ENCODE peak calls at places on chromosomes 2 and 18, in nine cellular contexts. One of them, this sample, is unnamed.

GRCh38 chr18:79275992-79276391 is 119.7 kb upstream of the NFATC1 start:
- DNase-seq in HepG2: no peak
- DNase-seq in pancreas: no peak
- DNase-seq in upper lobe of right lung: no peak
- DNase-seq in left ventricle myocardium inferior: no peak
- DNase-seq in colonic mucosa: no peak
- DNase-seq in vagina: no peak
- DNase-seq in cardiac muscle cell: peak; percentile 9
- DNase-seq in tibial artery: no peak
- DNase-seq in this sample: no peak

GRCh38 chr2:108931372-108931771 is 57.6 kb downstream of the EDAR start:
- DNase-seq in HepG2: no peak
- DNase-seq in pancreas: no peak
- DNase-seq in upper lobe of right lung: no peak
- DNase-seq in left ventricle myocardium inferior: no peak
- DNase-seq in colonic mucosa: no peak
- DNase-seq in vagina: no peak
- DNase-seq in cardiac muscle cell: no peak
- DNase-seq in tibial artery: no peak
- DNase-seq in this sample: no peak

GRCh38 chr2:145277922-145278321 is 758.0 kb upstream of the ZEB2 start:
- DNase-seq in HepG2: no peak
- DNase-seq in pancreas: no peak
- DNase-seq in upper lobe of right lung: no peak
- DNase-seq in left ventricle myocardium inferior: no peak
- DNase-seq in colonic mucosa: no peak
- DNase-seq in vagina: no peak
- DNase-seq in cardiac muscle cell: no peak
- DNase-seq in tibial artery: no peak
- DNase-seq in this sample: no peak

GRCh38 chr2:23557455-23557854 is 172.5 kb downstream of the KLHL29 start:
- DNase-seq in HepG2: no peak
- DNase-seq in pancreas: no peak
- DNase-seq in upper lobe of right lung: no peak
- DNase-seq in left ventricle myocardium inferior: no peak
- DNase-seq in colonic mucosa: no peak
- DNase-seq in vagina: no peak
- DNase-seq in cardiac muscle cell: no peak
- DNase-seq in tibial artery: no peak
- DNase-seq in this sample: no peak

GRCh38 chr2:136117391-136117841 is 533 bp downstream of the CXCR4 start:
- DNase-seq in HepG2: no peak
- DNase-seq in pancreas: peak; percentile 63
- DNase-seq in upper lobe of right lung: peak; percentile 81
- DNase-seq in left ventricle myocardium inferior: peak; percentile 47
- DNase-seq in colonic mucosa: peak; percentile 36
- DNase-seq in vagina: no peak
- DNase-seq in cardiac muscle cell: peak; percentile 48
- DNase-seq in tibial artery: no peak
- DNase-seq in this sample: no peak

GRCh38 chr2:164778723-164779122 is 62.9 kb downstream of the COBLL1 start:
- DNase-seq in HepG2: no peak
- DNase-seq in pancreas: no peak
- DNase-seq in upper lobe of right lung: no peak
- DNase-seq in left ventricle myocardium inferior: no peak
- DNase-seq in colonic mucosa: no peak
- DNase-seq in vagina: no peak
- DNase-seq in cardiac muscle cell: no peak
- DNase-seq in tibial artery: no peak
- DNase-seq in this sample: no peak

GRCh38 chr2:39920318-39920775 is 141.3 kb upstream of the THUMPD2 start:
- DNase-seq in HepG2: no peak
- DNase-seq in pancreas: no peak
- DNase-seq in upper lobe of right lung: no peak
- DNase-seq in left ventricle myocardium inferior: no peak
- DNase-seq in colonic mucosa: no peak
- DNase-seq in vagina: no peak
- DNase-seq in cardiac muscle cell: no peak
- DNase-seq in tibial artery: no peak
- DNase-seq in this sample: no peak

GRCh38 chr2:207224814-207225482 is 59.2 kb upstream of the KLF7 start:
- DNase-seq in HepG2: no peak
- DNase-seq in pancreas: no peak
- DNase-seq in upper lobe of right lung: no peak
- DNase-seq in left ventricle myocardium inferior: no peak
- DNase-seq in colonic mucosa: no peak
- DNase-seq in vagina: no peak
- DNase-seq in cardiac muscle cell: no peak
- DNase-seq in tibial artery: no peak
- DNase-seq in this sample: no peak

GRCh38 chr18:57075716-57076400 is 71.0 kb upstream of the BOD1L2 start:
- DNase-seq in HepG2: no peak
- DNase-seq in pancreas: no peak
- DNase-seq in upper lobe of right lung: no peak
- DNase-seq in left ventricle myocardium inferior: no peak
- DNase-seq in colonic mucosa: no peak
- DNase-seq in vagina: no peak
- DNase-seq in cardiac muscle cell: no peak
- DNase-seq in tibial artery: no peak
- DNase-seq in this sample: no peak

GRCh38 chr2:205352593-205352992 is 329.7 kb upstream of the NRP2 start:
- DNase-seq in HepG2: no peak
- DNase-seq in pancreas: no peak
- DNase-seq in upper lobe of right lung: no peak
- DNase-seq in left ventricle myocardium inferior: no peak
- DNase-seq in colonic mucosa: no peak
- DNase-seq in vagina: no peak
- DNase-seq in cardiac muscle cell: peak; percentile 19
- DNase-seq in tibial artery: no peak
- DNase-seq in this sample: no peak

GRCh38 chr2:216880509-216881184 is 20.8 kb upstream of the TNP1 start:
- DNase-seq in HepG2: no peak
- DNase-seq in pancreas: no peak
- DNase-seq in upper lobe of right lung: no peak
- DNase-seq in left ventricle myocardium inferior: no peak
- DNase-seq in colonic mucosa: peak; percentile 49
- DNase-seq in vagina: no peak
- DNase-seq in cardiac muscle cell: peak; percentile 9
- DNase-seq in tibial artery: no peak
- DNase-seq in this sample: no peak

GRCh38 chr2:5673148-5673860 is 18.9 kb upstream of the SOX11 start:
- DNase-seq in HepG2: no peak
- DNase-seq in pancreas: peak; percentile 69
- DNase-seq in upper lobe of right lung: no peak
- DNase-seq in left ventricle myocardium inferior: no peak
- DNase-seq in colonic mucosa: no peak
- DNase-seq in vagina: no peak
- DNase-seq in cardiac muscle cell: no peak
- DNase-seq in tibial artery: no peak
- DNase-seq in this sample: no peak

GRCh38 chr2:197890160-197890559 is 85.8 kb downstream of the PLCL1 start:
- DNase-seq in HepG2: no peak
- DNase-seq in pancreas: no peak
- DNase-seq in upper lobe of right lung: no peak
- DNase-seq in left ventricle myocardium inferior: no peak
- DNase-seq in colonic mucosa: no peak
- DNase-seq in vagina: no peak
- DNase-seq in cardiac muscle cell: peak; percentile 74
- DNase-seq in tibial artery: no peak
- DNase-seq in this sample: no peak
- H3K4me3 ChIP-seq in HepG2: no peak overlapping the region
- H3K4me3 ChIP-seq in pancreas: no peak overlapping the region
- H3K4me3 ChIP-seq in upper lobe of right lung: no peak overlapping the region
- H3K4me3 ChIP-seq in left ventricle myocardium inferior: no peak overlapping the region
- H3K4me3 ChIP-seq in colonic mucosa: no peak overlapping the region
- H3K4me3 ChIP-seq in vagina: no peak overlapping the region
- H3K4me3 ChIP-seq in cardiac muscle cell: no peak overlapping the region
- H3K4me3 ChIP-seq in tibial artery: no peak overlapping the region
- H3K4me3 ChIP-seq in this sample: no peak overlapping the region

DNA sequence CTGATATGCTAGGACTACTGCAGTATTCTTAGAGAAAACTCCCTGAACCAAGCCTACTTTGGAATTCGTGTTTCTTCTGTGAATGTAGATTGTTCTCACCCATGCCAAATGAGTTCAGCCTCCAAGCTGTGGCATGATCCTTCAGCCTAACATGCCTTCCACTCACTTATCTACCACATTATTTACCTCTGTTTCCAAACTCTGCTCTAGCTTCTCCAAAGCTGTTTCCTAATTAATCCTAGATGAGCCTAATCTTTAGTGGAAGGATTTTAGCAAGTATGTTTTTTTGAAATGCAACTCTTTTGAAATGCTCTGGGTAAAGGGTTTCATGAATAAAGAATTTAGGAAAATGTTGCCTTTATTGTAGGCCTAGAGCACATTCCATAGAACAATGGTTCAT is 152.9 kb upstream of the MMADHC start:
- DNase-seq in HepG2: no peak
- DNase-seq in pancreas: no peak
- DNase-seq in upper lobe of right lung: no peak
- DNase-seq in left ventricle myocardium inferior: no peak
- DNase-seq in colonic mucosa: no peak
- DNase-seq in vagina: no peak
- DNase-seq in cardiac muscle cell: no peak
- DNase-seq in tibial artery: no peak
- DNase-seq in this sample: no peak
- H3K4me1 ChIP-seq in HepG2: no peaks in the 10 kb centered on the region
- H3K4me1 ChIP-seq in pancreas: no peaks in the 10 kb centered on the region
- H3K4me1 ChIP-seq in upper lobe of right lung: no peaks in the 10 kb centered on the region
- H3K4me1 ChIP-seq in left ventricle myocardium inferior: peaks cover 2% of the 10 kb centered on the region
- H3K4me1 ChIP-seq in colonic mucosa: no peaks in the 10 kb centered on the region
- H3K4me1 ChIP-seq in vagina: no peaks in the 10 kb centered on the region
- H3K4me1 ChIP-seq in cardiac muscle cell: no peaks in the 10 kb centered on the region
- H3K4me1 ChIP-seq in tibial artery: no peaks in the 10 kb centered on the region
- H3K4me1 ChIP-seq in this sample: no peaks in the 10 kb centered on the region

GRCh38 chr2:65292461-65293127 is 65.0 kb downstream of the ACTR2 start:
- DNase-seq in HepG2: no peak
- DNase-seq in pancreas: no peak
- DNase-seq in upper lobe of right lung: no peak
- DNase-seq in left ventricle myocardium inferior: peak; percentile 35
- DNase-seq in colonic mucosa: no peak
- DNase-seq in vagina: no peak
- DNase-seq in cardiac muscle cell: no peak
- DNase-seq in tibial artery: no peak
- DNase-seq in this sample: no peak

GRCh38 chr2:65291221-65292094 is 63.8 kb downstream of the ACTR2 start:
- DNase-seq in HepG2: peak; percentile 77
- DNase-seq in pancreas: no peak
- DNase-seq in upper lobe of right lung: no peak
- DNase-seq in left ventricle myocardium inferior: no peak
- DNase-seq in colonic mucosa: no peak
- DNase-seq in vagina: no peak
- DNase-seq in cardiac muscle cell: no peak
- DNase-seq in tibial artery: no peak
- DNase-seq in this sample: no peak

GRCh38 chr2:65292095-65292378 is 64.4 kb downstream of the ACTR2 start:
- DNase-seq in HepG2: no peak
- DNase-seq in pancreas: no peak
- DNase-seq in upper lobe of right lung: no peak
- DNase-seq in left ventricle myocardium inferior: no peak
- DNase-seq in colonic mucosa: peak; percentile 58
- DNase-seq in vagina: no peak
- DNase-seq in cardiac muscle cell: no peak
- DNase-seq in tibial artery: no peak
- DNase-seq in this sample: no peak

GRCh38 chr2:65294701-65295100 is 67.1 kb downstream of the ACTR2 start:
- DNase-seq in HepG2: no peak
- DNase-seq in pancreas: no peak
- DNase-seq in upper lobe of right lung: no peak
- DNase-seq in left ventricle myocardium inferior: no peak
- DNase-seq in colonic mucosa: no peak
- DNase-seq in vagina: no peak
- DNase-seq in cardiac muscle cell: no peak
- DNase-seq in tibial artery: no peak
- DNase-seq in this sample: no peak

GRCh38 chr2:65294136-65294535 is 66.5 kb downstream of the ACTR2 start:
- DNase-seq in HepG2: no peak
- DNase-seq in pancreas: no peak
- DNase-seq in upper lobe of right lung: no peak
- DNase-seq in left ventricle myocardium inferior: no peak
- DNase-seq in colonic mucosa: no peak
- DNase-seq in vagina: no peak
- DNase-seq in cardiac muscle cell: no peak
- DNase-seq in tibial artery: no peak
- DNase-seq in this sample: no peak
- H3K4me3 ChIP-seq in HepG2: no peak overlapping the region
- H3K4me3 ChIP-seq in pancreas: no peak overlapping the region
- H3K4me3 ChIP-seq in upper lobe of right lung: no peak overlapping the region
- H3K4me3 ChIP-seq in left ventricle myocardium inferior: no peak overlapping the region
- H3K4me3 ChIP-seq in colonic mucosa: no peak overlapping the region
- H3K4me3 ChIP-seq in vagina: no peak overlapping the region
- H3K4me3 ChIP-seq in cardiac muscle cell: no peak overlapping the region
- H3K4me3 ChIP-seq in tibial artery: no peak overlapping the region
- H3K4me3 ChIP-seq in this sample: no peak overlapping the region

GRCh38 chr2:46723346-46723745 is 192.3 kb downstream of the MCFD2 start:
- DNase-seq in HepG2: no peak
- DNase-seq in pancreas: no peak
- DNase-seq in upper lobe of right lung: no peak
- DNase-seq in left ventricle myocardium inferior: no peak
- DNase-seq in colonic mucosa: no peak
- DNase-seq in vagina: no peak
- DNase-seq in cardiac muscle cell: no peak
- DNase-seq in tibial artery: no peak
- DNase-seq in this sample: no peak

GRCh38 chr2:46719499-46719898 is 196.1 kb downstream of the MCFD2 start:
- DNase-seq in HepG2: no peak
- DNase-seq in pancreas: no peak
- DNase-seq in upper lobe of right lung: no peak
- DNase-seq in left ventricle myocardium inferior: no peak
- DNase-seq in colonic mucosa: no peak
- DNase-seq in vagina: no peak
- DNase-seq in cardiac muscle cell: peak; percentile 47
- DNase-seq in tibial artery: no peak
- DNase-seq in this sample: no peak

GRCh38 chr2:46720592-46721185 is 194.9 kb downstream of the MCFD2 start:
- DNase-seq in HepG2: no peak
- DNase-seq in pancreas: no peak
- DNase-seq in upper lobe of right lung: no peak
- DNase-seq in left ventricle myocardium inferior: no peak
- DNase-seq in colonic mucosa: no peak
- DNase-seq in vagina: no peak
- DNase-seq in cardiac muscle cell: no peak
- DNase-seq in tibial artery: no peak
- DNase-seq in this sample: no peak

GRCh38 chr2:46724107-46724506 is 191.5 kb downstream of the MCFD2 start:
- DNase-seq in HepG2: no peak
- DNase-seq in pancreas: no peak
- DNase-seq in upper lobe of right lung: no peak
- DNase-seq in left ventricle myocardium inferior: no peak
- DNase-seq in colonic mucosa: no peak
- DNase-seq in vagina: no peak
- DNase-seq in cardiac muscle cell: no peak
- DNase-seq in tibial artery: no peak
- DNase-seq in this sample: no peak

GRCh38 chr2:46722142-46722541 is 193.5 kb downstream of the MCFD2 start:
- DNase-seq in HepG2: no peak
- DNase-seq in pancreas: no peak
- DNase-seq in upper lobe of right lung: no peak
- DNase-seq in left ventricle myocardium inferior: no peak
- DNase-seq in colonic mucosa: no peak
- DNase-seq in vagina: no peak
- DNase-seq in cardiac muscle cell: no peak
- DNase-seq in tibial artery: no peak
- DNase-seq in this sample: no peak
- H3K4me1 ChIP-seq in HepG2: peaks cover 76% of the 10 kb centered on the region
- H3K4me1 ChIP-seq in pancreas: peaks cover 16% of the 10 kb centered on the region
- H3K4me1 ChIP-seq in upper lobe of right lung: peaks cover 27% of the 10 kb centered on the region
- H3K4me1 ChIP-seq in left ventricle myocardium inferior: peaks cover 83% of the 10 kb centered on the region
- H3K4me1 ChIP-seq in colonic mucosa: no peaks in the 10 kb centered on the region
- H3K4me1 ChIP-seq in vagina: peaks cover 80% of the 10 kb centered on the region
- H3K4me1 ChIP-seq in cardiac muscle cell: peaks cover 20% of the 10 kb centered on the region
- H3K4me1 ChIP-seq in tibial artery: peaks cover 22% of the 10 kb centered on the region
- H3K4me1 ChIP-seq in this sample: peaks cover 19% of the 10 kb centered on the region